ENCODE peak calls at places on chromosomes 13 and 19, in six cellular contexts. One of them, this sample, is unnamed. For H3K4me1, the result is how much of the 10 kb centered on the place peaks cover.

GRCh38 chr13:28468520-28468915 is 26.4 kb downstream of the FLT1 start:
- DNase-seq in ascending aorta: no peak
- DNase-seq in mesendoderm: no peak
- DNase-seq in endothelial cell of umbilical vein: no peak
- DNase-seq in Caco-2: no peak
- DNase-seq in upper lobe of left lung: no peak
- DNase-seq in this sample: no peak

GRCh38 chr19:28864024-28864503 is 348.9 kb downstream of the UQCRFS1 start:
- DNase-seq in ascending aorta: no peak
- DNase-seq in mesendoderm: no peak
- DNase-seq in endothelial cell of umbilical vein: no peak
- DNase-seq in Caco-2: no peak
- DNase-seq in upper lobe of left lung: no peak
- DNase-seq in this sample: no peak

GRCh38 chr13:61410669-61411297 is 4.9 kb downstream of the PCDH20 start:
- DNase-seq in ascending aorta: no peak
- DNase-seq in mesendoderm: peak
- DNase-seq in endothelial cell of umbilical vein: peak
- DNase-seq in Caco-2: no peak
- DNase-seq in upper lobe of left lung: no peak
- DNase-seq in this sample: no peak

GRCh38 chr19:3849092-3849491 is 19.7 kb downstream of the ZFR2 start:
- DNase-seq in ascending aorta: no peak
- DNase-seq in mesendoderm: peak
- DNase-seq in endothelial cell of umbilical vein: peak
- DNase-seq in Caco-2: peak
- DNase-seq in upper lobe of left lung: no peak
- DNase-seq in this sample: peak

GRCh38 chr19:33684550-33685303 is 63.0 kb downstream of the CHST8 start:
- DNase-seq in ascending aorta: no peak
- DNase-seq in mesendoderm: peak
- DNase-seq in endothelial cell of umbilical vein: no peak
- DNase-seq in Caco-2: no peak
- DNase-seq in upper lobe of left lung: no peak
- DNase-seq in this sample: no peak

GRCh38 chr13:42396501-42396900 is 124.5 kb downstream of the AKAP11 start:
- DNase-seq in ascending aorta: no peak
- DNase-seq in mesendoderm: no peak
- DNase-seq in endothelial cell of umbilical vein: no peak
- DNase-seq in Caco-2: no peak
- DNase-seq in upper lobe of left lung: no peak
- DNase-seq in this sample: peak

GRCh38 chr19:2261438-2262172 is 5.4 kb upstream of the JSRP1 start:
- DNase-seq in ascending aorta: no peak
- DNase-seq in mesendoderm: peak
- DNase-seq in endothelial cell of umbilical vein: peak
- DNase-seq in Caco-2: no peak
- DNase-seq in upper lobe of left lung: peak
- DNase-seq in this sample: peak

GRCh38 chr19:14383556-14383897 is 2.3 kb downstream of the ADGRE5 start:
- DNase-seq in ascending aorta: no peak
- DNase-seq in mesendoderm: no peak
- DNase-seq in endothelial cell of umbilical vein: no peak
- DNase-seq in Caco-2: no peak
- DNase-seq in upper lobe of left lung: no peak
- DNase-seq in this sample: no peak

GRCh38 chr13:52070929-52071523 is 46.5 kb downstream of the UTP14C start:
- DNase-seq in ascending aorta: no peak
- DNase-seq in mesendoderm: peak
- DNase-seq in endothelial cell of umbilical vein: peak
- DNase-seq in Caco-2: no peak
- DNase-seq in upper lobe of left lung: no peak
- DNase-seq in this sample: no peak

GRCh38 chr19:38362076-38362945 is 12.1 kb upstream of the PSMD8 start:
- DNase-seq in ascending aorta: peak
- DNase-seq in mesendoderm: peak
- DNase-seq in endothelial cell of umbilical vein: peak
- DNase-seq in Caco-2: peak
- DNase-seq in upper lobe of left lung: peak
- DNase-seq in this sample: peak

GRCh38 chr19:45866400-45867176 is 2.5 kb downstream of the FOXA3 start:
- DNase-seq in ascending aorta: no peak
- DNase-seq in mesendoderm: no peak
- DNase-seq in endothelial cell of umbilical vein: no peak
- DNase-seq in Caco-2: no peak
- DNase-seq in upper lobe of left lung: no peak
- DNase-seq in this sample: no peak

GRCh38 chr13:49584771-49585182 is 581 bp downstream of the RCBTB1 start:
- DNase-seq in ascending aorta: no peak
- DNase-seq in mesendoderm: peak
- DNase-seq in endothelial cell of umbilical vein: peak
- DNase-seq in Caco-2: no peak
- DNase-seq in upper lobe of left lung: no peak
- DNase-seq in this sample: no peak

GRCh38 chr13:73428706-73429105 is 369.9 kb downstream of the KLF5 start:
- DNase-seq in ascending aorta: no peak
- DNase-seq in mesendoderm: no peak
- DNase-seq in endothelial cell of umbilical vein: no peak
- DNase-seq in Caco-2: no peak
- DNase-seq in upper lobe of left lung: no peak
- DNase-seq in this sample: no peak

GRCh38 chr13:31072041-31072440 is 89.7 kb downstream of the HSPH1 start:
- DNase-seq in ascending aorta: no peak
- DNase-seq in mesendoderm: no peak
- DNase-seq in endothelial cell of umbilical vein: no peak
- DNase-seq in Caco-2: no peak
- DNase-seq in upper lobe of left lung: no peak
- DNase-seq in this sample: no peak

GRCh38 chr13:50892162-50892944 is 17.2 kb upstream of the RNASEH2B start:
- DNase-seq in ascending aorta: no peak
- DNase-seq in mesendoderm: no peak
- DNase-seq in endothelial cell of umbilical vein: no peak
- DNase-seq in Caco-2: no peak
- DNase-seq in upper lobe of left lung: no peak
- DNase-seq in this sample: peak

GRCh38 chr19:46861691-46862503 is 1.1 kb downstream of the ARHGAP35 start:
- DNase-seq in ascending aorta: peak
- DNase-seq in mesendoderm: peak
- DNase-seq in endothelial cell of umbilical vein: peak
- DNase-seq in Caco-2: no peak
- DNase-seq in upper lobe of left lung: no peak
- DNase-seq in this sample: no peak

GRCh38 chr19:45591004-45591637 is 6.5 kb upstream of the OPA3 start:
- DNase-seq in ascending aorta: no peak
- DNase-seq in mesendoderm: peak
- DNase-seq in endothelial cell of umbilical vein: no peak
- DNase-seq in Caco-2: peak
- DNase-seq in upper lobe of left lung: peak
- DNase-seq in this sample: no peak

GRCh38 chr19:8261881-8262280 is 46.3 kb downstream of the CD320 start:
- DNase-seq in ascending aorta: peak
- DNase-seq in mesendoderm: no peak
- DNase-seq in endothelial cell of umbilical vein: no peak
- DNase-seq in Caco-2: peak
- DNase-seq in upper lobe of left lung: no peak
- DNase-seq in this sample: no peak

GRCh38 chr13:25286308-25286968 is 850 bp downstream of the MTMR6 start:
- DNase-seq in ascending aorta: no peak
- DNase-seq in mesendoderm: peak
- DNase-seq in endothelial cell of umbilical vein: peak
- DNase-seq in Caco-2: no peak
- DNase-seq in upper lobe of left lung: peak
- DNase-seq in this sample: peak

GRCh38 chr19:31220540-31220939 is 128.7 kb downstream of the TSHZ3 start:
- DNase-seq in ascending aorta: no peak
- DNase-seq in mesendoderm: peak
- DNase-seq in endothelial cell of umbilical vein: no peak
- DNase-seq in Caco-2: no peak
- DNase-seq in upper lobe of left lung: no peak
- DNase-seq in this sample: no peak

GRCh38 chr13:101757446-101758039 is 305.1 kb downstream of the ITGBL1 start:
- DNase-seq in ascending aorta: no peak
- DNase-seq in mesendoderm: peak
- DNase-seq in endothelial cell of umbilical vein: peak
- DNase-seq in Caco-2: no peak
- DNase-seq in upper lobe of left lung: no peak
- DNase-seq in this sample: peak

GRCh38 chr13:95713651-95714050 is 36.7 kb downstream of the DNAJC3 start:
- DNase-seq in ascending aorta: no peak
- DNase-seq in mesendoderm: no peak
- DNase-seq in endothelial cell of umbilical vein: no peak
- DNase-seq in Caco-2: no peak
- DNase-seq in upper lobe of left lung: no peak
- DNase-seq in this sample: no peak

GRCh38 chr19:17124025-17124424 is 48.4 kb downstream of the MYO9B start:
- DNase-seq in ascending aorta: no peak
- DNase-seq in mesendoderm: no peak
- DNase-seq in endothelial cell of umbilical vein: no peak
- DNase-seq in Caco-2: no peak
- DNase-seq in upper lobe of left lung: no peak
- DNase-seq in this sample: no peak

GRCh38 chr19:31504221-31504620 is 155.0 kb upstream of the TSHZ3 start:
- DNase-seq in ascending aorta: peak
- DNase-seq in mesendoderm: no peak
- DNase-seq in endothelial cell of umbilical vein: no peak
- DNase-seq in Caco-2: no peak
- DNase-seq in upper lobe of left lung: no peak
- DNase-seq in this sample: no peak

GRCh38 chr19:18995804-18996241 is 37.5 kb downstream of the SUGP2 start:
- DNase-seq in ascending aorta: no peak
- DNase-seq in mesendoderm: peak
- DNase-seq in endothelial cell of umbilical vein: peak
- DNase-seq in Caco-2: peak
- DNase-seq in upper lobe of left lung: peak
- DNase-seq in this sample: no peak

GRCh38 chr13:67614013-67614412 is 383.9 kb upstream of the PCDH9 start:
- DNase-seq in ascending aorta: no peak
- DNase-seq in mesendoderm: no peak
- DNase-seq in endothelial cell of umbilical vein: no peak
- DNase-seq in Caco-2: no peak
- DNase-seq in upper lobe of left lung: no peak
- DNase-seq in this sample: no peak

GRCh38 chr19:46080561-46080960 is 39.8 kb upstream of the IGFL4 start:
- DNase-seq in ascending aorta: no peak
- DNase-seq in mesendoderm: no peak
- DNase-seq in endothelial cell of umbilical vein: no peak
- DNase-seq in Caco-2: no peak
- DNase-seq in upper lobe of left lung: no peak
- DNase-seq in this sample: no peak

GRCh38 chr19:43598445-43599240 is 2.2 kb downstream of the ZNF576 start:
- DNase-seq in ascending aorta: no peak
- DNase-seq in mesendoderm: no peak
- DNase-seq in endothelial cell of umbilical vein: no peak
- DNase-seq in Caco-2: no peak
- DNase-seq in upper lobe of left lung: no peak
- DNase-seq in this sample: no peak
- H3K4me1 ChIP-seq in ascending aorta: under half
- H3K4me1 ChIP-seq in mesendoderm: under half
- H3K4me1 ChIP-seq in endothelial cell of umbilical vein: under half
- H3K4me1 ChIP-seq in Caco-2: under half
- H3K4me1 ChIP-seq in upper lobe of left lung: under half
- H3K4me1 ChIP-seq in this sample: under half

DNA sequence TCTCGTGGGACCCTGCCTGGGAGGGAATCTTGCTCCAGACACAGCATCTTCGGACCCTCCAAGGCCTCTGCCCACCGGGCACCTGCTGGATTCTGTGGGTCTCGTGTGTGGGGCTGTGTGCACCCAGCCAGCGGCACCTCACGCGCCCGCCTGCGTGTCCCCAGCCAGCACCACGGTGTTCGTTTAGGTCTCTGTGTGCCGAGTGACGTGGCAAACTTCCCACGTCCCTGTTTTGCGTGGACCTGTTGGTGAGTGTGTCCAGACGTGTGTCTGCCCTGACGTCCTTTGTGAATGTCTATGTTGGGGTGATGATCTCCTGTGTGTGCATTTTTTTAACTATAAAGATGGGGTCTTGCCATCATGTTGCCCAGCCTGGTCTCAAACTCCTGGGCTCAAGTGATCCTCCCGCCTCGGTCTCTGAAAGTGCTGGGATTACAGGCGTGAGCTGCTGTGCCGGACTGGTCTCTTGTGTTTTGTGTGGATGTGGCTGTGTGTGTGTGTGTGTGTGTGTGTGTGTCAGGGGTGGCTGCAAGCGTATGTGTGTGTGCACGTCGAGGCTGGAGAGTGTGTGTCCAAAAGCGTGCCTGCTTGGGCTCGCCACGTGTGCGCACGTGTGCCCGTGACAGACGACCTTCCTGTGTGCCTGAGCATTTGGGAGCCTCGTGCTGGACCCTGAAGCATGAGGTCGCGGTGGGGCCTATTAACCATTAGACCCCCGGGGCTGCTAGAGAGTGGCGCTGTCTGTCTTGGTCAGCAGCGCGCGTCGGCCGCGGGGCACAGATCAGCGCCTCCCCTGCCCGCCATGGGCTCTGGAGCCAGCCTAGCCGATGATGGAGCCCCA is 15.7 kb downstream of the ARID3A start:
- DNase-seq in ascending aorta: no peak
- DNase-seq in mesendoderm: no peak
- DNase-seq in endothelial cell of umbilical vein: no peak
- DNase-seq in Caco-2: no peak
- DNase-seq in upper lobe of left lung: no peak
- DNase-seq in this sample: no peak
- H3K4me3 ChIP-seq in ascending aorta: peak
- H3K4me3 ChIP-seq in mesendoderm: no peak
- H3K4me3 ChIP-seq in endothelial cell of umbilical vein: no peak
- H3K4me3 ChIP-seq in Caco-2: no peak
- H3K4me3 ChIP-seq in upper lobe of left lung: peak
- H3K4me3 ChIP-seq in this sample: peak

DNA sequence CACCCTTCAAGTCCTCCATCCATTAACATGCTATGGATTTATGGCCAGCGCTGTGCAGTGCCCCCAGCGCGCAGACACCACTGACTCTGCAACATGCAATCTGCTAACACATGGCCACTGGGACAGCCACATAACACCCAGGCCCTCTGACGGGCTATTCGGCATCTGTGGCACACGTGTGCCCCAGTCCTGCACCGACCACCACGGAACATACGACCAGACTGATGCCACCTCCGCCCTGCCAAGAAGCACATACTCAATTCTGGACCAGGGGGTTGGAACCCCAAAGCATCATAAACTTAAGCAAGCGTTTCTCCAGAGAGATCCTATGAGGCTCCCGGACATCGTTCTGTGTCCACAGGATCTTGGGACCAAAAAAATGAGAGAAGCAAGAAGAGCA is 9.8 kb downstream of the STK24 start:
- DNase-seq in ascending aorta: no peak
- DNase-seq in mesendoderm: no peak
- DNase-seq in endothelial cell of umbilical vein: no peak
- DNase-seq in Caco-2: no peak
- DNase-seq in upper lobe of left lung: no peak
- DNase-seq in this sample: no peak
- H3K4me1 ChIP-seq in ascending aorta: under half
- H3K4me1 ChIP-seq in mesendoderm: under half
- H3K4me1 ChIP-seq in endothelial cell of umbilical vein: under half
- H3K4me1 ChIP-seq in Caco-2: half or more
- H3K4me1 ChIP-seq in upper lobe of left lung: half or more
- H3K4me1 ChIP-seq in this sample: half or more

DNA sequence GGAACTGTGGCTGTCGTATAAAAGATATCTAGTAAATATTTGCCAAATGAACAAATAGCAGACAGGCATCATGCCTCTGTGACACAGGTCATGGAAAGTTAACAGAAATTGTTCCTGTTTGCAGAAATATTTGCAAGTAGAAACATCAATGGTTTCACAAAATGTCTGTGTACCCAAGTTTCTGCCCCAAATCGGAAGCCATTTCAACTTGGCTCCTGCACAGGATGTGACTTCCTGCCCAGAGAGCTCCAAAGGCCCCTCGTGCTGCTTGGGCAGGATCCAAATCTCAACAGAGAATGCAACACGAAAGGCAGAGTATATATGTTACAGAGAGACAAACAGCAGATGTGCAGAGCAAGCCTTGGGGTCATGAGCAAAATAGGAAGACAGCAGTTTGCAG is 95.5 kb upstream of the SERP2 start:
- DNase-seq in ascending aorta: no peak
- DNase-seq in mesendoderm: no peak
- DNase-seq in endothelial cell of umbilical vein: peak
- DNase-seq in Caco-2: no peak
- DNase-seq in upper lobe of left lung: no peak
- DNase-seq in this sample: no peak
- H3K4me3 ChIP-seq in ascending aorta: no peak
- H3K4me3 ChIP-seq in mesendoderm: no peak
- H3K4me3 ChIP-seq in endothelial cell of umbilical vein: no peak
- H3K4me3 ChIP-seq in Caco-2: no peak
- H3K4me3 ChIP-seq in upper lobe of left lung: no peak
- H3K4me3 ChIP-seq in this sample: no peak